ENCODE peak calls at places on chromosome 13, in ten cellular contexts. One of them, this sample, is unnamed. For H3K4me1, the result is how much of the 10 kb centered on the place peaks cover.

GRCh38 chr13:30339721-30340366 is 32.5 kb upstream of the KATNAL1 start:
- DNase-seq in heart right ventricle: no peak
- DNase-seq in colonic mucosa: no peak
- DNase-seq in breast epithelium: no peak
- DNase-seq in right lobe of liver: no peak
- DNase-seq in A549: no peak
- DNase-seq in hepatocyte: no peak
- DNase-seq in fibroblast of lung: no peak
- DNase-seq in left ventricle myocardium inferior: no peak
- DNase-seq in body of pancreas: no peak
- DNase-seq in this sample: peak

GRCh38 chr13:111903143-111903542 is 163.8 kb upstream of the SOX1 start:
- DNase-seq in hepatocyte: no peak
- DNase-seq in right lobe of liver: no peak
- DNase-seq in heart right ventricle: no peak
- DNase-seq in fibroblast of lung: no peak
- DNase-seq in breast epithelium: no peak
- DNase-seq in A549: no peak
- DNase-seq in left ventricle myocardium inferior: no peak
- DNase-seq in body of pancreas: no peak
- DNase-seq in colonic mucosa: no peak
- DNase-seq in this sample: no peak

GRCh38 chr13:78655007-78655406 is 3.9 kb downstream of the OBI1 start:
- DNase-seq in left ventricle myocardium inferior: no peak
- DNase-seq in breast epithelium: no peak
- DNase-seq in fibroblast of lung: no peak
- DNase-seq in body of pancreas: no peak
- DNase-seq in right lobe of liver: no peak
- DNase-seq in hepatocyte: no peak
- DNase-seq in heart right ventricle: no peak
- DNase-seq in colonic mucosa: no peak
- DNase-seq in A549: no peak
- DNase-seq in this sample: no peak

GRCh38 chr13:29428310-29428991 is 167.0 kb downstream of the SLC7A1 start:
- DNase-seq in colonic mucosa: no peak
- DNase-seq in body of pancreas: peak
- DNase-seq in right lobe of liver: no peak
- DNase-seq in hepatocyte: peak
- DNase-seq in left ventricle myocardium inferior: peak
- DNase-seq in A549: no peak
- DNase-seq in breast epithelium: no peak
- DNase-seq in heart right ventricle: peak
- DNase-seq in fibroblast of lung: no peak
- DNase-seq in this sample: peak

GRCh38 chr13:109155301-109155761 is 525.9 kb downstream of the MYO16 start:
- DNase-seq in breast epithelium: no peak
- DNase-seq in A549: no peak
- DNase-seq in left ventricle myocardium inferior: no peak
- DNase-seq in right lobe of liver: no peak
- DNase-seq in body of pancreas: no peak
- DNase-seq in hepatocyte: no peak
- DNase-seq in colonic mucosa: no peak
- DNase-seq in fibroblast of lung: peak
- DNase-seq in heart right ventricle: no peak
- DNase-seq in this sample: no peak

GRCh38 chr13:26872444-26873173 is 112.0 kb upstream of the GPR12 start:
- DNase-seq in body of pancreas: peak
- DNase-seq in fibroblast of lung: peak
- DNase-seq in right lobe of liver: peak
- DNase-seq in hepatocyte: peak
- DNase-seq in A549: peak
- DNase-seq in heart right ventricle: peak
- DNase-seq in left ventricle myocardium inferior: peak
- DNase-seq in breast epithelium: no peak
- DNase-seq in colonic mucosa: peak
- DNase-seq in this sample: peak

GRCh38 chr13:80022146-80022545 is 318.8 kb downstream of the SPRY2 start:
- DNase-seq in heart right ventricle: no peak
- DNase-seq in A549: no peak
- DNase-seq in fibroblast of lung: no peak
- DNase-seq in hepatocyte: no peak
- DNase-seq in right lobe of liver: no peak
- DNase-seq in body of pancreas: no peak
- DNase-seq in colonic mucosa: no peak
- DNase-seq in left ventricle myocardium inferior: no peak
- DNase-seq in breast epithelium: no peak
- DNase-seq in this sample: no peak

GRCh38 chr13:60032836-60033235 is 130.9 kb downstream of the DIAPH3 start:
- DNase-seq in body of pancreas: no peak
- DNase-seq in colonic mucosa: no peak
- DNase-seq in breast epithelium: no peak
- DNase-seq in heart right ventricle: no peak
- DNase-seq in hepatocyte: no peak
- DNase-seq in left ventricle myocardium inferior: no peak
- DNase-seq in right lobe of liver: no peak
- DNase-seq in A549: no peak
- DNase-seq in fibroblast of lung: no peak
- DNase-seq in this sample: no peak

GRCh38 chr13:30027569-30028455 is 177.4 kb upstream of the UBL3 start:
- DNase-seq in colonic mucosa: no peak
- DNase-seq in A549: no peak
- DNase-seq in right lobe of liver: no peak
- DNase-seq in fibroblast of lung: peak
- DNase-seq in breast epithelium: no peak
- DNase-seq in body of pancreas: no peak
- DNase-seq in left ventricle myocardium inferior: no peak
- DNase-seq in heart right ventricle: no peak
- DNase-seq in hepatocyte: no peak
- DNase-seq in this sample: no peak

GRCh38 chr13:76421011-76421410 is 465.2 kb downstream of the KCTD12 start:
- DNase-seq in hepatocyte: no peak
- DNase-seq in breast epithelium: no peak
- DNase-seq in heart right ventricle: no peak
- DNase-seq in left ventricle myocardium inferior: no peak
- DNase-seq in fibroblast of lung: no peak
- DNase-seq in A549: no peak
- DNase-seq in colonic mucosa: no peak
- DNase-seq in right lobe of liver: no peak
- DNase-seq in body of pancreas: no peak
- DNase-seq in this sample: no peak

GRCh38 chr13:32001392-32001768 is 30.2 kb upstream of the FRY start:
- DNase-seq in heart right ventricle: peak
- DNase-seq in A549: peak
- DNase-seq in colonic mucosa: no peak
- DNase-seq in hepatocyte: peak
- DNase-seq in body of pancreas: peak
- DNase-seq in fibroblast of lung: peak
- DNase-seq in breast epithelium: no peak
- DNase-seq in right lobe of liver: no peak
- DNase-seq in left ventricle myocardium inferior: peak
- DNase-seq in this sample: peak

GRCh38 chr13:81171065-81171647 is 830.2 kb upstream of the SPRY2 start:
- DNase-seq in A549: no peak
- DNase-seq in heart right ventricle: no peak
- DNase-seq in colonic mucosa: no peak
- DNase-seq in hepatocyte: peak
- DNase-seq in left ventricle myocardium inferior: no peak
- DNase-seq in breast epithelium: no peak
- DNase-seq in body of pancreas: no peak
- DNase-seq in fibroblast of lung: peak
- DNase-seq in right lobe of liver: no peak
- DNase-seq in this sample: peak

GRCh38 chr13:103883698-103884097 is 817.5 kb upstream of the SLC10A2 start:
- DNase-seq in colonic mucosa: no peak
- DNase-seq in body of pancreas: no peak
- DNase-seq in fibroblast of lung: peak
- DNase-seq in right lobe of liver: no peak
- DNase-seq in hepatocyte: peak
- DNase-seq in left ventricle myocardium inferior: no peak
- DNase-seq in breast epithelium: no peak
- DNase-seq in A549: no peak
- DNase-seq in heart right ventricle: no peak
- DNase-seq in this sample: peak

GRCh38 chr13:100594731-100595130 is 6.1 kb upstream of the GGACT start:
- DNase-seq in right lobe of liver: no peak
- DNase-seq in left ventricle myocardium inferior: no peak
- DNase-seq in heart right ventricle: no peak
- DNase-seq in body of pancreas: peak
- DNase-seq in breast epithelium: no peak
- DNase-seq in fibroblast of lung: no peak
- DNase-seq in hepatocyte: peak
- DNase-seq in A549: no peak
- DNase-seq in colonic mucosa: peak
- DNase-seq in this sample: no peak

GRCh38 chr13:45337395-45337794 is 3.6 kb downstream of the TPT1 start:
- DNase-seq in body of pancreas: no peak
- DNase-seq in A549: no peak
- DNase-seq in breast epithelium: no peak
- DNase-seq in left ventricle myocardium inferior: no peak
- DNase-seq in fibroblast of lung: no peak
- DNase-seq in hepatocyte: no peak
- DNase-seq in colonic mucosa: no peak
- DNase-seq in heart right ventricle: no peak
- DNase-seq in right lobe of liver: no peak
- DNase-seq in this sample: no peak
- H3K4me1 ChIP-seq in body of pancreas: under half
- H3K4me1 ChIP-seq in A549: half or more
- H3K4me1 ChIP-seq in breast epithelium: under half
- H3K4me1 ChIP-seq in left ventricle myocardium inferior: half or more
- H3K4me1 ChIP-seq in fibroblast of lung: under half
- H3K4me1 ChIP-seq in hepatocyte: under half
- H3K4me1 ChIP-seq in colonic mucosa: under half
- H3K4me1 ChIP-seq in heart right ventricle: half or more
- H3K4me1 ChIP-seq in right lobe of liver: under half
- H3K4me1 ChIP-seq in this sample: under half

GRCh38 chr13:74288361-74288911 is 154.2 kb upstream of the KLF12 start:
- DNase-seq in body of pancreas: peak
- DNase-seq in left ventricle myocardium inferior: peak
- DNase-seq in colonic mucosa: peak
- DNase-seq in heart right ventricle: peak
- DNase-seq in right lobe of liver: peak
- DNase-seq in fibroblast of lung: peak
- DNase-seq in hepatocyte: peak
- DNase-seq in breast epithelium: no peak
- DNase-seq in A549: no peak
- DNase-seq in this sample: no peak

GRCh38 chr13:74289861-74290260 is 155.7 kb upstream of the KLF12 start:
- DNase-seq in fibroblast of lung: no peak
- DNase-seq in body of pancreas: no peak
- DNase-seq in colonic mucosa: no peak
- DNase-seq in A549: no peak
- DNase-seq in hepatocyte: no peak
- DNase-seq in heart right ventricle: no peak
- DNase-seq in left ventricle myocardium inferior: no peak
- DNase-seq in right lobe of liver: no peak
- DNase-seq in breast epithelium: no peak
- DNase-seq in this sample: no peak

GRCh38 chr13:74287672-74288169 is 153.5 kb upstream of the KLF12 start:
- DNase-seq in A549: no peak
- DNase-seq in fibroblast of lung: peak
- DNase-seq in right lobe of liver: peak
- DNase-seq in colonic mucosa: peak
- DNase-seq in breast epithelium: no peak
- DNase-seq in body of pancreas: peak
- DNase-seq in left ventricle myocardium inferior: peak
- DNase-seq in heart right ventricle: peak
- DNase-seq in hepatocyte: peak
- DNase-seq in this sample: peak

GRCh38 chr13:74289130-74289529 is 154.9 kb upstream of the KLF12 start:
- DNase-seq in fibroblast of lung: no peak
- DNase-seq in A549: no peak
- DNase-seq in body of pancreas: no peak
- DNase-seq in heart right ventricle: no peak
- DNase-seq in right lobe of liver: no peak
- DNase-seq in colonic mucosa: no peak
- DNase-seq in left ventricle myocardium inferior: no peak
- DNase-seq in hepatocyte: no peak
- DNase-seq in breast epithelium: no peak
- DNase-seq in this sample: no peak

GRCh38 chr13:74290324-74290773 is 156.1 kb upstream of the KLF12 start:
- DNase-seq in right lobe of liver: peak
- DNase-seq in breast epithelium: no peak
- DNase-seq in A549: no peak
- DNase-seq in fibroblast of lung: peak
- DNase-seq in colonic mucosa: no peak
- DNase-seq in hepatocyte: peak
- DNase-seq in heart right ventricle: no peak
- DNase-seq in left ventricle myocardium inferior: no peak
- DNase-seq in body of pancreas: peak
- DNase-seq in this sample: peak
- H3K4me3 ChIP-seq in right lobe of liver: no peak
- H3K4me3 ChIP-seq in breast epithelium: peak
- H3K4me3 ChIP-seq in A549: no peak
- H3K4me3 ChIP-seq in fibroblast of lung: peak
- H3K4me3 ChIP-seq in colonic mucosa: no peak
- H3K4me3 ChIP-seq in hepatocyte: no peak
- H3K4me3 ChIP-seq in heart right ventricle: peak
- H3K4me3 ChIP-seq in left ventricle myocardium inferior: peak
- H3K4me3 ChIP-seq in body of pancreas: no peak
- H3K4me3 ChIP-seq in this sample: no peak

DNA sequence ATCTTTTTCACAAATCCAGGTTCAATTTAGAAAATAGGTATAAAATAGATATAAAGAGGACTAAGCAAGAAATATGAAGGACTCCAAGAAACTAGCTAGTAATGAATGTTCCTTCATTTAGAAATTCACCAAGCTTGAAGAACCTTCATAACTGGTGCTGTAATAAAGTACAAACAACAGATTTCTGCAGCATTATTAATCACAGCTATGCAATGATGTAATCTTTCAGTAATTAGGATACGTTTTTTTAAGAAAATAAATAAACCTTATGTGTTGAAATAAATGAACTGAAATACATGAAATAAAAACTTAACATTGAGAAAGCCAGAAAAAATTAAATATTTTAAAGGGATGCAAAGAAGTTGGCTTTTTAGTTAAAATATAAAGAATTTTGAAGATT is 236.1 kb downstream of the RGCC start:
- DNase-seq in breast epithelium: no peak
- DNase-seq in body of pancreas: no peak
- DNase-seq in heart right ventricle: no peak
- DNase-seq in left ventricle myocardium inferior: no peak
- DNase-seq in right lobe of liver: no peak
- DNase-seq in A549: no peak
- DNase-seq in hepatocyte: no peak
- DNase-seq in colonic mucosa: no peak
- DNase-seq in fibroblast of lung: no peak
- DNase-seq in this sample: no peak
- H3K4me1 ChIP-seq in breast epithelium: under half
- H3K4me1 ChIP-seq in body of pancreas: under half
- H3K4me1 ChIP-seq in heart right ventricle: under half
- H3K4me1 ChIP-seq in left ventricle myocardium inferior: under half
- H3K4me1 ChIP-seq in right lobe of liver: under half
- H3K4me1 ChIP-seq in A549: half or more
- H3K4me1 ChIP-seq in hepatocyte: under half
- H3K4me1 ChIP-seq in colonic mucosa: under half
- H3K4me1 ChIP-seq in fibroblast of lung: under half
- H3K4me1 ChIP-seq in this sample: under half

DNA sequence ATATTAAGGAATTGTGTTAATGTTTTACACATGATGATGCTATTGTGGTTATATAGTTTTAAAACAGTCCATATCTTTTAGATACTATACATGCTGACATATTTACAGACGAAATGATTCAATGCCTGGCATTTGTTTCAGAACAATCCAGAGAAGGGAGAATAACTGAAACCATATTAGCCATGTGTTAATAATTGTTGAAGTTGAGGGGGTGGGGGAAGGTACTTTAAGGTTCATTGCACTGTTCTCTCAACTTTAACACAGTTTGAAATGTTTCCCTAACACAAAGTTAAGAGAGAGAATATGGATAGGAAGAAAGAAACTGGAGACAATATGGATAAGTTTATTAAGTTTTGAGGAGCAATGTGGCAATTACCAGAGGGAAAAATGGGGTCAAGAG is 5.8 kb downstream of the CRYL1 start:
- DNase-seq in fibroblast of lung: no peak
- DNase-seq in left ventricle myocardium inferior: no peak
- DNase-seq in colonic mucosa: no peak
- DNase-seq in right lobe of liver: no peak
- DNase-seq in hepatocyte: peak
- DNase-seq in body of pancreas: no peak
- DNase-seq in breast epithelium: no peak
- DNase-seq in heart right ventricle: no peak
- DNase-seq in A549: no peak
- DNase-seq in this sample: no peak
- H3K4me3 ChIP-seq in fibroblast of lung: no peak
- H3K4me3 ChIP-seq in left ventricle myocardium inferior: no peak
- H3K4me3 ChIP-seq in colonic mucosa: no peak
- H3K4me3 ChIP-seq in right lobe of liver: no peak
- H3K4me3 ChIP-seq in hepatocyte: no peak
- H3K4me3 ChIP-seq in body of pancreas: no peak
- H3K4me3 ChIP-seq in breast epithelium: no peak
- H3K4me3 ChIP-seq in heart right ventricle: no peak
- H3K4me3 ChIP-seq in A549: no peak
- H3K4me3 ChIP-seq in this sample: no peak

This sample was measured in cardiac muscle cell.